ENCODE peak calls at places on chromosomes 6 and 20, in four cellular contexts. S is neural progenitor cell, K is GM23338, A is PC-9. C is an unnamed sample.
A peak's percentile ranks its signal among the peaks of the same experiment; 100 is the strongest.

GRCh38 chr20:35490736-35491181 is 35.4 kb downstream of the CEP250 start:
- DNase-seq in S (no peak), K (no peak), A (no peak), C (no peak)

GRCh38 chr6:135322427-135323201 is 141.5 kb downstream of the MYB start:
- DNase-seq in S (no peak), K (no peak), A (no peak), C (no peak)

GRCh38 chr6:117506180-117506835 is 23.8 kb downstream of the DCBLD1 start:
- DNase-seq in S (peak; percentile 40), K (peak; percentile 28), A (no peak), C (no peak)

GRCh38 chr20:39338977-39339376 is 376.8 kb downstream of the DHX35 start:
- DNase-seq in S (no peak), K (no peak), A (no peak), C (no peak)

GRCh38 chr6:170283212-170284081 is 7.4 kb downstream of the DLL1 start:
- DNase-seq in S (no peak), K (no peak), A (no peak), C (peak; percentile 37)

GRCh38 chr6:167576798-167577528 is 249.7 kb upstream of the AFDN start:
- DNase-seq in S (no peak), K (no peak), A (no peak), C (no peak)

GRCh38 chr6:104639671-104640070 is 220.0 kb downstream of the HACE1 start:
- DNase-seq in S (no peak), K (no peak), A (no peak), C (no peak)

GRCh38 chr20:58454460-58454859 is 60.7 kb downstream of the APCDD1L start:
- DNase-seq in S (no peak), K (no peak), A (no peak), C (no peak)

GRCh38 chr6:22204153-22204552 is 92.7 kb downstream of the PRL start:
- DNase-seq in S (no peak), K (no peak), A (no peak), C (no peak)

GRCh38 chr6:133502451-133503259 is 261.5 kb downstream of the EYA4 start:
- DNase-seq in S (peak; percentile 3), K (no peak), A (peak; percentile 8), C (peak; percentile 78)

GRCh38 chr6:138588805-138589434 is 89.6 kb upstream of the NHSL1 start:
- DNase-seq in S (peak; percentile 74), K (peak; percentile 87), A (peak; percentile 30), C (peak; percentile 83)

GRCh38 chr6:162165479-162165878 is 562.1 kb downstream of the PRKN start:
- DNase-seq in S (no peak), K (no peak), A (no peak), C (no peak)

GRCh38 chr6:37059344-37060194 is 54.1 kb downstream of the FGD2 start:
- DNase-seq in S (peak; percentile 84), K (peak; percentile 94), A (peak; percentile 89), C (peak; percentile 97)

GRCh38 chr6:65452333-65452732 is 254.7 kb downstream of the EYS start:
- DNase-seq in S (no peak), K (no peak), A (no peak), C (no peak)

GRCh38 chr6:65450451-65450850 is 256.6 kb downstream of the EYS start:
- DNase-seq in S (no peak), K (peak; percentile 60), A (no peak), C (no peak)

DNA sequence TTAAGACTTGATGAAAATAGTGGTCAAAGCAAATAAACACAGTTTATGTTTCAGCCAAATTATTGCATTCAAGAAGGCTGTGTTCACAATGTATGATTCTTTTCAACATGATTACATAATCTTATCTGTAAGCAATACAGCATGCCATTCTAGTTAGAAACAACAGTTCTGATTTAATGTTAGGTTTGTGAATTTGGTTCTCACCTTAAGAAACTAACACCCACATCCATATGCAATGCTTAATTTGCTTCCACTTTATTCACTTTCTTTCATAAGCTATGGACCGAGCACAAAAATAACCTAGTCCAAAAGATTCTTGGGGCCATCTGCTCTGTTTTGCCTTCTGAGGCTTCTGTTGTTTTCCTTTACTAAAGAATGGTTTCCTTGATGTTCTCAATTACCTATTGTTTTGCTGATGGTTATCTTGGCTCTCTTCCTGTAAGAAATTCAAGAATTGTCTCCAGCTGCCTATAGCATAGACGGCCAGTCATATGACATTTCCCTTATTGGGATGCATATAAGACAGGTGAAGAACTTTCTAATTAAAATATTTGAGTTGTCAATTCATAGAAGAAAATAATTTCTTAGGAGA is 258.1 kb downstream of the EYS start:
- DNase-seq in S (no peak), K (peak; percentile 33), A (no peak), C (no peak)
- H3K4me3 ChIP-seq in S (no peak overlapping the region), K (no peak overlapping the region), A (no peak overlapping the region), C (no peak overlapping the region)

GRCh38 chr20:53080969-53081871 is 109.1 kb downstream of the TSHZ2 start:
- DNase-seq in S (no peak), K (no peak), A (no peak), C (no peak)
- H2AFZ ChIP-seq in S (no peak overlapping the region), K (no peak overlapping the region), A (no peak overlapping the region), C (peak overlapping the region; percentile 12)

DNA sequence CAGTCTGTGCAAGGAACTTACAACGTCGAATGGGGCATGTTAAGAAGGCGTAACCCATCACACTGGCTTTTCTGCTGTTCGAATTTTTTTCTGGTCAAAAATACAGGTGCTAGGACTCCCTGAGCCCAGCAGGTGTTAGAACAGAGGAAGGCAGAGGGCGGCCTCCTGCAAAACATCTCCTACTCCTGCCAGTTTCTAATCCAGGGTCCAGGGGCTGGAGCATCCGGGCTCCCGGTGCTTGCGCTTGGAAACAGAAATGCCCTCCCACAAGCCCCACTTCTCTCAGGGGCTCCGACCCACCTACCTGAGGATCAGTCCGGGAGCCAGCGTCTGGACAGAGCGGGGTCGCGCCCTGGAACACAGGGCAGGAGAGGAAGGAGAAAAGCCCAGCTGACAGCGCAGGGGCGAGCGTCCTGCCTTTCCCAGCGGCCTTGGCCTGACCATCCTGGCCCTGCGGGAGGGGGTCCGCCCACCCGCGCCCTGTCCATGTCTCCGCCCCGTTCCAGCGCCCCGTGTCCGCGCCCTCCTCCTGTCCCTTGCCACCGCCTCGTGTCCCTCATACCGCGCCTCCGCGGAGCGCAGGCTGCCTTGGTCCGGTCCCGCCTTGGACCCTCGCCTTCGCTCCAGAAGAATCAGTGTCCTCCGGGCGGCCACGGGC is 14.8 kb upstream of the LPA start:
- DNase-seq in S (no peak), K (peak; percentile 34), A (no peak), C (peak; percentile 52)
- H3K4me3 ChIP-seq in S (peak overlapping the region; percentile 21), K (peak overlapping the region; percentile 66), A (no peak overlapping the region), C (no peak overlapping the region)

GRCh38 chr20:62240015-62240685 is 1.8 kb downstream of the OSBPL2 start:
- DNase-seq in S (no peak), K (no peak), A (no peak), C (no peak)

GRCh38 chr20:62236997-62237771 is 1.1 kb upstream of the OSBPL2 start:
- DNase-seq in S (peak; percentile 45), K (no peak), A (no peak), C (no peak)

GRCh38 chr20:62237772-62238568 is at the start of gene OSBPL2:
- DNase-seq in S (peak; percentile 99), K (peak; percentile 98), A (peak; percentile 100), C (peak; percentile 100)

GRCh38 chr20:62239278-62239879 is 1.1 kb downstream of the OSBPL2 start:
- DNase-seq in S (no peak), K (no peak), A (no peak), C (peak; percentile 94)

DNA sequence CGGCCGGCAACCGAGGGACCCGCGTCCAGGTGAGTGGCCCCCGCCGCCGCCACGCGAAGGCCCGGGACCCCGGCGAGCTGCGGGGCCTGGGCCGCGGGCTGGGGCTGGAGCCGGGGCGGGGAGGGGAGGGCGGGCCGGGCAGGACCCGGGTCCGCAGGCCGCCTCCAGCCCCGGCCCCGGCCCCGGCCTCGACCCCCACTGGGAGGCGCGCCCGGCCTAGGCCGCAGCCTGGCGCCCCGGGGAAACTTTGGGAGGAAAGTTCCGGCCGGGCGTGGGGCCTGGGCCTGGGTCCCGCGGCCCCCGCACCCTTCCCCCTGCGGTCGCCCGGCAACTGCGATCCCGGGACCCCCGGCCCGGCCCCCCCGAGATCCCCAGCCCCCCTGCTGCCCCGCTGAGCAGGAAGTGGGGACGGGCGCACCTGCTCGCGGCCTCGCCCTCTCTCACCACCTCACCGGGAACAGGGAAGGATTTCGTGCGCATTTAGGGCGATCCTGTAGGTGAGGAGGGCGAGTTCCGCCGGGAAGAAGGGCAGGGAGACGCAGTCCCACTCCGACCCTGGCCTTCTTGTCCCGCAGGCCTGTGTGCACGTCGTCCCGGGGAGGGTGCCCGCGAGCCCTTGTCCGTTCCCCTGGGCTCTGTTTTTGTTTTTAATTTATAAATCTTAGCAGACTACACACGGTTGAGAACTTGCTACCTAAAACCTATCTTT is 402 bp downstream of the OSBPL2 start:
- DNase-seq in S (peak; percentile 41), K (peak; percentile 61), A (peak; percentile 51), C (peak; percentile 92)
- H2AFZ ChIP-seq in S (no peak overlapping the region), K (peak overlapping the region; percentile 43), A (peak overlapping the region; percentile 40), C (peak overlapping the region; percentile 70)